ENCODE peak calls at places on chromosomes 7 and 10, in five cellular contexts. O is brain microvascular endothelial cell, U is neuronal stem cell, H is cardiac muscle cell, S is RWPE2. C is an unnamed sample. For H3K27me3 and H3K36me3, the result is how much of the 10 kb centered on the place peaks cover.

GRCh38 chr7:64574481-64575159 is 11.7 kb upstream of the ZNF680 start:
- DNase-seq in O (peak), S (peak), U (no peak), H (peak), C (no peak)

GRCh38 chr10:6202684-6203330 is at the start of gene PFKFB3:
- DNase-seq in U (peak), O (peak), S (peak), H (peak), C (peak)

GRCh38 chr7:85177316-85177715 is 9.5 kb downstream of the SEMA3D start:
- DNase-seq in H (no peak), O (no peak), S (no peak), U (no peak), C (no peak)

GRCh38 chr7:109092268-109092667 is 522.6 kb downstream of the DNAJB9 start:
- DNase-seq in O (no peak), U (no peak), H (no peak), S (no peak), C (no peak)

GRCh38 chr10:97861351-97861750 is 11.7 kb downstream of the GOLGA7B start:
- DNase-seq in H (no peak), O (peak), U (no peak), S (no peak), C (no peak)

GRCh38 chr7:137109966-137110930 is 233.3 kb downstream of the PTN start:
- DNase-seq in O (peak), H (no peak), S (no peak), U (no peak), C (no peak)

GRCh38 chr7:103902917-103903316 is 86.5 kb downstream of the RELN start:
- DNase-seq in H (no peak), U (no peak), O (no peak), S (no peak), C (no peak)

GRCh38 chr7:74587435-74588126 is 69.9 kb upstream of the GTF2I start:
- DNase-seq in O (peak), U (no peak), S (peak), H (peak), C (no peak)

GRCh38 chr10:102522874-102523249 is 19.1 kb downstream of the SUFU start:
- DNase-seq in S (no peak), O (no peak), U (no peak), H (no peak), C (no peak)

GRCh38 chr10:114694062-114694461 is 36.0 kb upstream of the ABLIM1 start:
- DNase-seq in O (no peak), H (no peak), S (no peak), U (no peak), C (no peak)

GRCh38 chr10:57952741-57953140 is 315.0 kb downstream of the IPMK start:
- DNase-seq in H (no peak), U (no peak), O (peak), S (no peak), C (no peak)

GRCh38 chr7:142632291-142633134 is 116.8 kb upstream of the PRSS1 start:
- DNase-seq in S (no peak), H (peak), U (peak), O (peak), C (peak)

GRCh38 chr10:129648866-129649265 is 181.8 kb downstream of the MGMT start:
- DNase-seq in H (no peak), O (no peak), S (no peak), U (no peak), C (no peak)

GRCh38 chr10:667096-667495 is 22.4 kb downstream of the DIP2C start:
- DNase-seq in U (no peak), H (no peak), O (no peak), S (no peak), C (no peak)

GRCh38 chr7:12975387-12975786 is 288.0 kb downstream of the ARL4A start:
- DNase-seq in O (no peak), S (no peak), U (no peak), H (peak), C (no peak)

GRCh38 chr7:26533163-26533562 is 241.5 kb downstream of the SNX10 start:
- DNase-seq in O (no peak), H (no peak), U (no peak), S (no peak), C (no peak)

GRCh38 chr7:26534649-26535482 is 243.2 kb downstream of the SNX10 start:
- DNase-seq in H (peak), S (no peak), O (no peak), U (no peak), C (peak)

GRCh38 chr7:26532490-26532889 is 240.8 kb downstream of the SNX10 start:
- DNase-seq in H (no peak), O (no peak), S (no peak), U (no peak), C (no peak)

GRCh38 chr7:26538216-26538615 is 246.6 kb downstream of the SNX10 start:
- DNase-seq in S (no peak), U (no peak), H (no peak), O (no peak), C (no peak)

DNA sequence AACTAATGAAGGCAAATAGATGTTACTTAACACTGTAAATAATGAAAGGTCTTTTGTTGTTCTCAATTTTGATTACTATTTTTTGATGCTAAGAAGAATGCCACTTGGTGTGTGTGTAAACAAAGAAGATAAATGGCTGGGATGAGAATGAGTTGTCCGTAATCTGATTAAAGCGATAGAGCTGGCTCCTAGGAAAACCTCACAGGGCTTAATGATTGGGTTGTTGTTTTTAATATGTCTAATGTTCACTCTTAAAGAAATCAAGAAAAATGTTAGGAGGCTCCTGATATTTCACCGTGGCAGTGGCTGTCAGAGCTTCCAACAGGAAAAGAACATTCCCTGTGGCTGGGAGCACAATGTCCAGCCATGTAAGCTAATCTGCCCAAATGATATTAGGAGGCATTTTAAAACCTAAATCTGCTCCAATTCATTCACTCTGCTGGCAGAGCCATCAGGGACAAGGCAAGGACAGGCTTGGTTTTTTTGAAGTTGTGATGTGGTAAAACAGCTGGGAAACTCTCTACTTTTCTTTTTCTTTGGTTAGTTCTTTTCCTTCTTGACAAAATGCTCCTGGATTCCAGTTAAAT is 243.9 kb downstream of the SNX10 start:
- DNase-seq in U (no peak), H (no peak), S (no peak), O (no peak), C (no peak)
- H3K27me3 ChIP-seq in U (half or more), H (under half), S (under half), O (under half), C (half or more)

DNA sequence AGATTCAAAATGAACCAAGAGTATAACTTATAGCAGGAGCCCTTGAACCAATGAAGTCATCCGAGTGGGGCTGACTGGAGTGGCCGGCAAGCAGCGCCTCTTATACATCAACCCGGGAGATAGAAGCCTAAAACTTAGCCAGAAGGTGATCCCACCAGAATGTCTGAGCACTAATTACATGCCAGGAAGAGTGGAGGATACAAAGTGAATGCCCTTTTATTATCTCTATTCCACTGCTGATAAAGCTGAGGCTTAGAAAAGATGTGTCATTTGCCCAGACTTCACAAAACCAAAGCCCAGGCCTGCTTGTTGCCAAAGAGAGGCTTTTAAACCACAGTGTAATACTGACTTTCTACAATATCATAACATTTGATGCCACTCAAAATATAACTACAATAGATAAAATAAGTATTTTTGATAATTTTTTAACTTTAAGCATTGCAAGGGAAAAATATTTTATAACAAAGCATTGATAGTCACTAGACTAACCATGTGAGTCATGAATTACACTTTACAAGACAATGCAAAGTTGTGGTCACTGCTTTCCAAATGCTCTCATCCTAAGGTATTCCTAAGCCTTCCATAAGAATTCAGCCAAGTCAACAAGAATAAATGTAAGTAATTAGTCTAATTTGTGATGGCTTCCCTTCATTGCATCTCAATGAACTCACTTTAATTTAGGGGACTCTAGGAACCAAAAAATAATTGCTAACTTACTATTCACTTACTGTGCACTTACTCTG is 58.6 kb upstream of the ARID5B start:
- DNase-seq in S (no peak), U (no peak), O (peak), H (no peak), C (peak)
- H3K4me3 ChIP-seq in S (no peak), U (no peak), O (no peak), H (no peak), C (no peak)

GRCh38 chr7:23347682-23348180 is 48.6 kb downstream of the MALSU1 start:
- DNase-seq in S (no peak), U (no peak), H (no peak), O (peak), C (no peak)
- H3K36me3 ChIP-seq in S (half or more), U (half or more), H (under half), O (under half), C (under half)

GRCh38 chr7:1232623-1233327 is at the start of gene UNCX:
- DNase-seq in S (peak), H (no peak), O (no peak), U (no peak), C (no peak)
- H3K27me3 ChIP-seq in S (half or more), H (half or more), O (half or more), U (half or more), C (under half)

GRCh38 chr10:11176746-11177145 is 159.1 kb downstream of the CELF2 start:
- DNase-seq in H (no peak), U (no peak), O (no peak), S (no peak), C (no peak)

GRCh38 chr10:11180228-11180627 is 162.6 kb downstream of the CELF2 start:
- DNase-seq in S (no peak), U (no peak), O (no peak), H (no peak), C (no peak)

GRCh38 chr10:11179231-11180105 is 161.8 kb downstream of the CELF2 start:
- DNase-seq in O (no peak), U (no peak), S (no peak), H (no peak), C (no peak)

GRCh38 chr10:11177926-11178453 is 160.3 kb downstream of the CELF2 start:
- DNase-seq in O (no peak), S (no peak), H (peak), U (no peak), C (no peak)

GRCh38 chr10:11178606-11179221 is 161.0 kb downstream of the CELF2 start:
- DNase-seq in O (peak), S (no peak), H (peak), U (no peak), C (no peak)
- H3K4me3 ChIP-seq in O (no peak), S (no peak), H (no peak), U (no peak), C (no peak)

GRCh38 chr7:70787772-70788171 is 344.2 kb upstream of the GALNT17 start:
- DNase-seq in U (no peak), O (no peak), H (no peak), S (no peak), C (no peak)

GRCh38 chr7:70789481-70790214 is 342.3 kb upstream of the GALNT17 start:
- DNase-seq in U (no peak), H (no peak), O (no peak), S (no peak), C (no peak)

GRCh38 chr7:70787275-70787674 is 344.7 kb upstream of the GALNT17 start:
- DNase-seq in H (no peak), O (no peak), U (no peak), S (no peak), C (no peak)

GRCh38 chr7:70790215-70791073 is 341.5 kb upstream of the GALNT17 start:
- DNase-seq in H (no peak), S (no peak), U (no peak), O (no peak), C (no peak)

GRCh38 chr7:70788276-70788675 is 343.7 kb upstream of the GALNT17 start:
- DNase-seq in S (no peak), H (no peak), O (no peak), U (no peak), C (peak)
- H3K36me3 ChIP-seq in S (under half), H (half or more), O (under half), U (half or more), C (under half)

DNA sequence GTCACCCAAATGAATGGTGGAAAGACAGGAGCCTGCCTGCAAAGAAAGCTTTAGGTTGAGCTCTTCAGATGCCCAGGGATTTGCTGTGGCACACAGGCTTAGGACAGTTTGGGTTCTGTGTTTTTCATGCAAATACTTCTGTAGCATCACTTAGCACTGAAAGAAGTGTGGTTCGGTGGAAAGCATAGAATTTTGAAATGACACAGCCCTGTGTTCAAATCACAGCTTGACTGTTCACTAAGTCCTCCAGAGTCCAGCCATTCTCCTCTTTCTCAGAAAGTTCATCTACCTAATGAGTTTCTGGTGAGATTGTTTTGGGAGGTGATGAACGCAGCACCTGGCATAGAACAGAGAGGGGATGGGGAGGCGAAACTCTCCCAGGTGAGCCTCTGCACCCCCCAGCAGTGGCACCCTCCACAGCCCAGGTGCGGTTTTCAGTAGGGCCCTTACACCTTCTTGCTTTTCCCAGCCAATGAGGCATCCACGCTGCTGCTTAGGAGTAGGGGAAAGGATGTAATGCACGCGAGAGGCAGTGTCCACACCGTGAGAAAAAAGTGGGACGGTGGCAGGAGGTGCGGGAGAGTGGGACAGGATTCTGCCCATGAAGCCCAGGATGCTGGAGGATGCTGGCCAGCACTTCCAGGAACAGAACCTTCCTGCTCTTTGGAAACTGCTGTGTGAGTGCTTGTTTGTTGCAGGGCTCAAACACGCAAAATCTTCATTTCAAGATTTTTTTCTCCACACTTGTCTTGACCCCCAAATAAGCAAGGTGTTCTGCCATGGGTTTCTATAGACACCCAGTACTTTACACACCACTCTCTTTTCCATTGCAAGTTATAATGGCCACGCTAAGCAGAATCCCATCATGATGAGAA is 11.6 kb downstream of the EN2 start:
- DNase-seq in H (no peak), U (no peak), S (peak), O (no peak), C (no peak)
- H3K27me3 ChIP-seq in H (half or more), U (under half), S (half or more), O (half or more), C (under half)

GRCh38 chr7:55567495-55568070 is 4.7 kb downstream of the VOPP1 start:
- DNase-seq in S (no peak), O (no peak), H (no peak), U (no peak), C (no peak)
- H3K4me3 ChIP-seq in S (no peak), O (no peak), H (no peak), U (no peak), C (no peak)

GRCh38 chr7:50397320-50397970 is 52.7 kb downstream of the FIGNL1 start:
- DNase-seq in U (no peak), O (no peak), H (no peak), S (no peak), C (no peak)

GRCh38 chr7:50399206-50399605 is 50.9 kb downstream of the FIGNL1 start:
- DNase-seq in O (no peak), H (no peak), S (no peak), U (no peak), C (no peak)

GRCh38 chr7:50397971-50398324 is 52.2 kb downstream of the FIGNL1 start:
- DNase-seq in S (no peak), U (no peak), O (no peak), H (no peak), C (no peak)

GRCh38 chr7:50400114-50400513 is 50.0 kb downstream of the FIGNL1 start:
- DNase-seq in S (no peak), O (no peak), U (no peak), H (no peak), C (no peak)

GRCh38 chr7:50399635-50400034 is 50.5 kb downstream of the FIGNL1 start:
- DNase-seq in H (no peak), O (no peak), S (no peak), U (no peak), C (no peak)
- H3K36me3 ChIP-seq in H (under half), O (under half), S (under half), U (under half), C (under half)

C was measured in HAP-1.